ENCODE peak calls at places on chromosomes 7 and 10, in eight cellular contexts. G is HCT116; S is sigmoid colon; H is SK-N-SH; Q is mesendoderm; L is lung; P is CD8-positive, alpha-beta T cell; B is CD8-positive, alpha-beta memory T cell. F is an unnamed sample.

GRCh38 chr7:21023841-21024502 is 237.3 kb upstream of the SP8 start:
- DNase-seq in P (no peak), G (no peak), H (no peak), B (no peak), L (no peak), S (no peak), Q (peak), F (no peak)

GRCh38 chr7:158910254-158911053 is 54.1 kb downstream of the DYNC2I1 start:
- DNase-seq in P (no peak), L (no peak), G (no peak), Q (peak), B (no peak), S (no peak), H (no peak), F (no peak)

GRCh38 chr10:35517431-35518181 is 87.5 kb upstream of the GJD4 start:
- DNase-seq in L (no peak), Q (no peak), P (no peak), H (no peak), S (no peak), G (no peak), B (no peak), F (no peak)

GRCh38 chr10:6148908-6149307 is 53.8 kb upstream of the PFKFB3 start:
- DNase-seq in S (no peak), B (peak), L (no peak), P (no peak), Q (peak), G (no peak), H (no peak), F (no peak)

GRCh38 chr10:13526952-13527863 is 1.6 kb downstream of the BEND7 start:
- DNase-seq in Q (peak), H (no peak), S (no peak), P (no peak), G (peak), B (no peak), L (no peak), F (no peak)

GRCh38 chr7:5363729-5364128 is 59.9 kb downstream of the TNRC18 start:
- DNase-seq in H (no peak), Q (no peak), G (no peak), L (no peak), B (no peak), S (no peak), P (no peak), F (no peak)

GRCh38 chr10:58299580-58299979 is 30.6 kb downstream of the CISD1 start:
- DNase-seq in L (peak), G (peak), B (peak), H (peak), Q (peak), P (peak), S (no peak), F (peak)

GRCh38 chr10:31475514-31475913 is 156.5 kb downstream of the ZEB1 start:
- DNase-seq in L (no peak), P (no peak), Q (no peak), S (no peak), H (no peak), B (no peak), G (no peak), F (no peak)

GRCh38 chr10:50281967-50282522 is 30.7 kb upstream of the ASAH2 start:
- DNase-seq in Q (no peak), H (no peak), S (no peak), G (no peak), B (no peak), P (no peak), L (no peak), F (no peak)

GRCh38 chr10:86402283-86402931 is 35.8 kb upstream of the GRID1 start:
- DNase-seq in Q (no peak), S (no peak), G (no peak), L (no peak), H (no peak), B (no peak), P (no peak), F (no peak)

GRCh38 chr7:131692131-131692960 is 135.9 kb upstream of the PODXL start:
- DNase-seq in B (no peak), L (peak), G (peak), Q (peak), S (no peak), P (no peak), H (peak), F (peak)

GRCh38 chr10:77787440-77787839 is 139.1 kb downstream of the DLG5 start:
- DNase-seq in P (no peak), Q (no peak), H (no peak), B (no peak), S (peak), G (no peak), L (no peak), F (no peak)

GRCh38 chr7:158318511-158318913 is 269.1 kb downstream of the PTPRN2 start:
- DNase-seq in P (no peak), B (no peak), L (no peak), G (no peak), Q (peak), H (no peak), S (no peak), F (no peak)

GRCh38 chr10:123614888-123615287 is 51.3 kb upstream of the GPR26 start:
- DNase-seq in S (no peak), P (peak), Q (peak), G (peak), L (peak), H (no peak), B (peak), F (peak)

GRCh38 chr10:21831986-21832735 is 171.4 kb downstream of the DNAJC1 start:
- DNase-seq in H (no peak), L (no peak), S (no peak), B (no peak), G (no peak), Q (no peak), P (no peak), F (no peak)

GRCh38 chr10:43227911-43228782 is 38.7 kb downstream of the RASGEF1A start:
- DNase-seq in P (no peak), G (no peak), L (no peak), Q (no peak), S (peak), H (no peak), B (peak), F (no peak)

GRCh38 chr7:42858570-42858969 is 53.3 kb downstream of the C7orf25 start:
- DNase-seq in Q (no peak), P (no peak), B (no peak), H (no peak), L (no peak), G (no peak), S (no peak), F (no peak)

GRCh38 chr7:101631224-101631714 is 2.2 kb upstream of the MYL10 start:
- DNase-seq in H (peak), P (no peak), S (no peak), G (no peak), Q (peak), B (peak), L (no peak), F (no peak)

GRCh38 chr7:25812086-25812855 is 339.7 kb upstream of the NFE2L3 start:
- DNase-seq in H (no peak), P (no peak), B (no peak), S (no peak), Q (no peak), L (no peak), G (no peak), F (no peak)

GRCh38 chr10:4776234-4776638 is 49.8 kb upstream of the AKR1E2 start:
- DNase-seq in Q (no peak), B (no peak), H (no peak), P (no peak), S (no peak), L (no peak), G (no peak), F (no peak)

GRCh38 chr10:32376027-32376426 is 29.1 kb upstream of the EPC1 start:
- DNase-seq in G (no peak), Q (no peak), H (no peak), S (no peak), P (no peak), L (no peak), B (no peak), F (no peak)

GRCh38 chr7:45663167-45663921 is 89.2 kb downstream of the ADCY1 start:
- DNase-seq in L (peak), H (no peak), P (no peak), G (peak), S (no peak), Q (peak), B (no peak), F (peak)

GRCh38 chr10:66803174-66803573 is 122.7 kb upstream of the LRRTM3 start:
- DNase-seq in Q (peak), G (no peak), H (no peak), S (no peak), B (no peak), L (no peak), P (no peak), F (no peak)

GRCh38 chr7:95684505-95684904 is 87.8 kb upstream of the DYNC1I1 start:
- DNase-seq in S (no peak), H (no peak), L (no peak), G (no peak), P (no peak), Q (no peak), B (no peak), F (no peak)

GRCh38 chr10:119207713-119208552 is 562 bp downstream of the GRK5 start:
- DNase-seq in G (no peak), B (peak), H (peak), S (peak), P (no peak), L (peak), Q (no peak), F (peak)

GRCh38 chr7:3916146-3916545 is 615.1 kb downstream of the SDK1 start:
- DNase-seq in S (no peak), Q (no peak), G (no peak), H (no peak), B (no peak), L (no peak), P (no peak), F (no peak)

GRCh38 chr7:135994466-135995205 is 17.5 kb upstream of the MTPN start:
- DNase-seq in H (no peak), P (no peak), B (no peak), Q (no peak), G (no peak), S (no peak), L (no peak), F (no peak)

GRCh38 chr10:58488921-58489320 is 23.8 kb upstream of the BICC1 start:
- DNase-seq in P (no peak), G (no peak), B (no peak), L (no peak), S (no peak), Q (no peak), H (no peak), F (no peak)

GRCh38 chr10:88879754-88880286 is at the start of gene STAMBPL1:
- DNase-seq in P (peak), B (peak), S (peak), H (no peak), L (peak), G (no peak), Q (no peak), F (peak)

GRCh38 chr7:156131881-156132280 is 319.6 kb upstream of the SHH start:
- DNase-seq in Q (no peak), P (no peak), G (no peak), H (no peak), B (no peak), L (no peak), S (no peak), F (no peak)

GRCh38 chr7:87483131-87483530 is 7.7 kb upstream of the ABCB4 start:
- DNase-seq in B (no peak), G (no peak), P (no peak), S (no peak), H (no peak), L (no peak), Q (peak), F (no peak)

DNA sequence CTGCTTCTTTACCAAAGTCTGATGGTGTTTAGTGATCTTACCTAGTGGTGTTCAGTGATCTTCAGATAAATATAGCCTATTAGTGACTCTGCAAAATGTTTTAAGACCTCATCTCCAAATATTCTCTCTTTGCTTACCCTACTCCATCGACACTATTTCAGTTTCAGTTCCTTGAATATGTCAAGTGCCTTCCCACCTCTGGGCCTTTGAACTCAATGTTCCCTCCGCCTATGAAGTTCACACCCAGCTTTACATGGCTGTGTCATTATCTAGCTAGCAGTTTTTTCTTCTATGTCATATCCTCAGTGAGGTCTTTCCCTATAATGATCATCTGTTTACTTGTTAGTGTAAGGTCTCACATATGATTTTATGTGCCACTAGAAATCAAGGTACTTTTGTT is 322.6 kb downstream of the DGKB start:
- DNase-seq in P (no peak), Q (no peak), G (no peak), H (no peak), S (no peak), L (no peak), B (no peak), F (no peak)
- H3K27ac ChIP-seq in P (no peak), Q (no peak), G (no peak), H (no peak), S (no peak), L (no peak), B (no peak), F (no peak)

GRCh38 chr7:99392659-99393362 is 15.6 kb downstream of the PDAP1 start:
- DNase-seq in H (peak), B (peak), G (no peak), L (peak), S (peak), P (peak), Q (peak), F (peak)
- H3K4me3 ChIP-seq in H (no peak), B (peak), G (no peak), L (peak), S (peak), P (peak), Q (peak), F (peak)

DNA sequence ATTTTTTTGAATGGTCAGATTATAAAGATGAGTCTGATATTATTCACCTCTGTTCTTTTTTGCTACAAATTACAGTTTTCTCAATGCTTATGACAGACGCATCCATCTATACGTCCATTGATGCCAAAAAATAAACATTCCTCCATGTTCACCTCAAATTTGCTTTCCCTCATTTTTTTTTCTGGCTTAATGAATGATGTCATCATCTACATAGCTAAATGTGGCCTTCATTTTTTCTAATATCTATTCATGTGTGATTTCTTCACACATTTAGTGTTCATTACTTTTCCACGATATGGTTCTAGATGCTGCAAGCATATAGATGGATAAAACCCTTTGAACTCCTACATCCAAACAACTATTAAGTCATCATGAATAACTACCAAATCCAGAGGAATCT is 163.1 kb downstream of the MAGI2 start:
- DNase-seq in G (no peak), H (no peak), Q (no peak), P (no peak), S (no peak), B (no peak), L (no peak), F (no peak)
- H3K27ac ChIP-seq in G (no peak), H (no peak), Q (no peak), P (no peak), S (no peak), B (no peak), L (no peak), F (no peak)

GRCh38 chr10:48604408-48605263 is at the start of gene ARHGAP22:
- DNase-seq in P (no peak), G (no peak), H (peak), S (peak), B (peak), L (no peak), Q (no peak), F (no peak)
- H3K4me3 ChIP-seq in P (no peak), G (peak), H (peak), S (peak), B (no peak), L (peak), Q (no peak), F (peak)

GRCh38 chr10:102628451-102628911 is 15.8 kb upstream of the TRIM8 start:
- DNase-seq in G (no peak), B (no peak), Q (peak), H (peak), P (no peak), S (peak), L (no peak), F (no peak)

GRCh38 chr10:102624751-102625330 is 19.4 kb upstream of the TRIM8 start:
- DNase-seq in P (no peak), H (no peak), B (no peak), G (no peak), S (no peak), L (no peak), Q (no peak), F (no peak)

GRCh38 chr10:102627446-102628293 is 16.6 kb upstream of the TRIM8 start:
- DNase-seq in H (peak), B (no peak), P (no peak), Q (peak), S (peak), L (no peak), G (no peak), F (no peak)

GRCh38 chr10:102626026-102626686 is 18.1 kb upstream of the TRIM8 start:
- DNase-seq in B (no peak), P (no peak), L (no peak), S (peak), Q (peak), H (no peak), G (no peak), F (no peak)

GRCh38 chr10:102627141-102627445 is 17.2 kb upstream of the TRIM8 start:
- DNase-seq in B (no peak), G (no peak), P (no peak), Q (no peak), H (no peak), S (no peak), L (no peak), F (no peak)
- H3K27ac ChIP-seq in B (no peak), G (peak), P (no peak), Q (peak), H (peak), S (peak), L (peak), F (peak)

GRCh38 chr10:120539076-120539475 is 82.0 kb downstream of the PLPP4 start:
- DNase-seq in B (no peak), G (no peak), L (no peak), S (no peak), P (no peak), H (no peak), Q (peak), F (no peak)
- H3K4me3 ChIP-seq in B (no peak), G (no peak), L (no peak), S (no peak), P (no peak), H (no peak), Q (no peak), F (no peak)

GRCh38 chr7:77338883-77339629 is 77.1 kb downstream of the GSAP start:
- DNase-seq in B (no peak), G (no peak), P (no peak), L (peak), S (no peak), H (no peak), Q (peak), F (no peak)
- H3K27ac ChIP-seq in B (no peak), G (no peak), P (no peak), L (no peak), S (peak), H (no peak), Q (no peak), F (no peak)

DNA sequence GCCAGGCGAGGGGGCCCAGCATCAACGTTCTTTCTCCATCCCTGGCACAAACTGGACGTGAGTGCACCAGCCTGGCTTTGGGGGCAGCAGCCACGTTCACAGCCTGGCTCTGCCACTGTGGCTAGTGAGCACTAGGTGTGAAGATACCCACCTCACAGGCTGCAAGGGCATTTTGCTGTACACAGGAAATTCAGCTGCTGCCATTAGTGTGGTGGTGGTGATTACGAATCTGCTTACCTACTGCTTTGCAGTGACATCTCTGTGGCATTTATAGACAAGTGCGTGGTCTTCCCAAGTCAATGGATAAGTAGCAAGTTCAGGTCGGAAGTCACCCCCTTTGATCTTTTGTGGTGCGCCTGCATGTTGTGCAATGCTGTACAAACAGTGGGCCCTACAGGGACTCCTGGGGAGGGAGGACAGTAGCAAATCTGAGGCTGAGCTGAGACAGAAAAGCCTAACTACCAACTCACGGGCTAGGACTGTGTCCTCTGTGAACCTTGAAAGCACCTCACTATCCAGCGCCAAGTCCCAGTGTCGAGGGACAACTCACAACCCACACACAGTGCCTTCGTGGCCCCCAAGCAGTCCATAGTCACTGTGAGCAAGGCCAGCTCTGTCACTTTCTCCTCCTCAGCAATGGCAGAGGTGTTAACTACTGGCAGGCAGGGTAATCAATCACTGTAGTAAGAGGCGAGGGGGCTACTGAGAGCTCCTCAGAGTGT is 16.9 kb upstream of the MMP21 start:
- DNase-seq in Q (no peak), H (no peak), L (no peak), S (no peak), G (no peak), B (no peak), P (no peak), F (no peak)
- H3K4me3 ChIP-seq in Q (no peak), H (no peak), L (no peak), S (no peak), G (no peak), B (no peak), P (no peak), F (no peak)

GRCh38 chr10:124688366-124688765 is 55.8 kb downstream of the FAM53B start:
- DNase-seq in L (no peak), B (no peak), Q (no peak), P (no peak), H (no peak), S (no peak), G (no peak), F (no peak)
- H3K27ac ChIP-seq in L (peak), B (peak), Q (no peak), P (no peak), H (no peak), S (no peak), G (no peak), F (peak)

GRCh38 chr7:116526897-116527296 is 2.1 kb downstream of the CAV1 start:
- DNase-seq in B (no peak), G (no peak), P (no peak), Q (no peak), H (no peak), S (no peak), L (no peak), F (no peak)
- H3K4me3 ChIP-seq in B (no peak), G (peak), P (peak), Q (no peak), H (peak), S (peak), L (peak), F (peak)